ENCODE peak calls at places on chromosomes 1 and 21, in eight cellular contexts. H, X, G, T, I, Z, L and U are unnamed samples.

GRCh38 chr1:109258481-109259466 is 9.4 kb downstream of the CELSR2 start:
- DNase-seq in H (no peak), X (no peak), G (no peak), T (no peak), I (no peak), Z (no peak), L (no peak), U (no peak)

GRCh38 chr1:21539933-21540332 is 30.7 kb downstream of the ALPL start:
- DNase-seq in H (no peak), X (no peak), G (no peak), T (no peak), I (no peak), Z (no peak), L (peak), U (no peak)

GRCh38 chr1:244302889-244303609 is 148.7 kb downstream of the ADSS2 start:
- DNase-seq in H (peak), X (no peak), G (no peak), T (peak), I (peak), Z (peak), L (no peak), U (peak)

GRCh38 chr1:90727917-90728655 is 11.0 kb upstream of the BARHL2 start:
- DNase-seq in H (no peak), X (no peak), G (no peak), T (no peak), I (no peak), Z (no peak), L (no peak), U (no peak)

GRCh38 chr1:227449051-227449450 is 114.3 kb upstream of the ZNF678 start:
- DNase-seq in H (peak), X (no peak), G (no peak), T (no peak), I (no peak), Z (no peak), L (no peak), U (peak)

GRCh38 chr1:173862769-173863223 is 5.0 kb downstream of the GAS5 start:
- DNase-seq in H (no peak), X (no peak), G (no peak), T (no peak), I (no peak), Z (no peak), L (no peak), U (no peak)

GRCh38 chr1:237115035-237115434 is 73.1 kb downstream of the RYR2 start:
- DNase-seq in H (no peak), X (no peak), G (no peak), T (no peak), I (no peak), Z (no peak), L (peak), U (peak)

GRCh38 chr1:177913762-177914540 is 55.9 kb downstream of the SEC16B start:
- DNase-seq in H (no peak), X (no peak), G (no peak), T (no peak), I (peak), Z (no peak), L (no peak), U (peak)

GRCh38 chr21:35088235-35088865 is 39.2 kb upstream of the RUNX1 start:
- DNase-seq in H (no peak), X (no peak), G (no peak), T (no peak), I (no peak), Z (no peak), L (no peak), U (no peak)

GRCh38 chr1:230937370-230937769 is 41.3 kb downstream of the TTC13 start:
- DNase-seq in H (no peak), X (no peak), G (no peak), T (no peak), I (no peak), Z (no peak), L (no peak), U (no peak)

GRCh38 chr1:39189592-39190041 is 14.9 kb upstream of the MACF1 start:
- DNase-seq in H (peak), X (no peak), G (no peak), T (no peak), I (no peak), Z (no peak), L (no peak), U (no peak)

GRCh38 chr1:228646717-228647522 is 88.4 kb upstream of the RHOU start:
- DNase-seq in H (peak), X (no peak), G (no peak), T (peak), I (peak), Z (peak), L (peak), U (peak)

GRCh38 chr1:101407505-101408211 is 170.8 kb downstream of the S1PR1 start:
- DNase-seq in H (no peak), X (no peak), G (no peak), T (no peak), I (no peak), Z (no peak), L (no peak), U (no peak)

GRCh38 chr1:90413519-90413918 is 303.6 kb downstream of the BARHL2 start:
- DNase-seq in H (no peak), X (no peak), G (no peak), T (no peak), I (no peak), Z (no peak), L (no peak), U (no peak)

GRCh38 chr1:110780600-110781484 is 92.1 kb upstream of the CD53 start:
- DNase-seq in H (peak), X (peak), G (peak), T (peak), I (peak), Z (peak), L (peak), U (peak)

GRCh38 chr1:233671286-233671685 is 57.4 kb downstream of the KCNK1 start:
- DNase-seq in H (no peak), X (no peak), G (no peak), T (no peak), I (no peak), Z (no peak), L (no peak), U (no peak)

GRCh38 chr1:67537647-67538018 is 107.4 kb upstream of the SERBP1 start:
- DNase-seq in H (no peak), X (no peak), G (no peak), T (no peak), I (no peak), Z (no peak), L (no peak), U (no peak)

GRCh38 chr1:27570383-27570755 is 33.6 kb downstream of the AHDC1 start:
- DNase-seq in H (no peak), X (no peak), G (peak), T (no peak), I (no peak), Z (no peak), L (no peak), U (no peak)

GRCh38 chr1:27571439-27572018 is 32.4 kb downstream of the AHDC1 start:
- DNase-seq in H (no peak), X (no peak), G (peak), T (peak), I (no peak), Z (no peak), L (peak), U (peak)

GRCh38 chr1:27569506-27570382 is 34.2 kb downstream of the AHDC1 start:
- DNase-seq in H (no peak), X (no peak), G (peak), T (no peak), I (no peak), Z (no peak), L (no peak), U (no peak)

GRCh38 chr1:27572019-27572678 is 31.8 kb downstream of the AHDC1 start:
- DNase-seq in H (no peak), X (no peak), G (peak), T (no peak), I (no peak), Z (no peak), L (no peak), U (peak)

GRCh38 chr1:27570823-27571222 is 33.1 kb downstream of the AHDC1 start:
- DNase-seq in H (no peak), X (no peak), G (peak), T (peak), I (no peak), Z (no peak), L (no peak), U (no peak)
- H3K4me3 ChIP-seq in H (no peak), X (no peak), G (peak), T (no peak), I (no peak), Z (no peak), L (no peak), U (no peak)

GRCh38 chr1:14777516-14778506 is 179.3 kb downstream of the KAZN start:
- DNase-seq in H (no peak), X (no peak), G (no peak), T (no peak), I (no peak), Z (no peak), L (no peak), U (no peak)
- H3K27ac ChIP-seq in H (no peak), X (no peak), G (no peak), T (no peak), I (no peak), Z (no peak), L (no peak), U (no peak)

GRCh38 chr21:45819478-45820170 is 161.9 kb upstream of the COL6A1 start:
- DNase-seq in H (no peak), X (no peak), G (no peak), T (no peak), I (no peak), Z (no peak), L (no peak), U (no peak)
- H3K4me3 ChIP-seq in H (no peak), X (no peak), G (no peak), T (no peak), I (no peak), Z (no peak), L (no peak), U (no peak)

DNA sequence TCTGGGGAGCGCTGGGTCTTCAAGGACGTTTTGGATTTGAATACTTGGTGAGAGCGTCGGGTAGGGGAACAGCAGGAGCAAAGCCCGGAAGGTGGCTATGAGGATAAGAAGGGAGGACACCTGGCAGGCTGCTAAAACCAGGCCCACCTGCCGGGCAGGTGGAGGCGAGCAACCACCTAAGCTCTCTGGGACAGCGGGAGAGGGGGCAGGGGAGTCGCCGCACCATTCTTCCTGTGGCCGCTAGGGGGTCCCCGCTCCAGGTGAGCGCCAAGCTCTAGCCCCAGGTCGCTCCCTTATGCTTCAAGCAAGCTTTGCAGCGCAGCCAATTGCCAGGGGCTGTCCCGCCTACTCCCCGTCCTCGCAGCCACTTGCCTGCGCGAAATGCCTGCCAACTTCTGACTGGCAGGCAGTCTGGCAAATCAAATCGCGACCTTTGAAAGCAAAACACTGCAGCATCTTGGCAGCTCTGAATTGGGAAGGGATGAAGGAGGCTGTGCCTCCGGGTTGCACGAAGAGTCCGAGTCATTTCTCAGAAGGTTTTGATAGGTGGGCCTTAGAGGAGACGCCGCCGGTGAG is at the start of gene NIPAL3:
- DNase-seq in H (peak), X (peak), G (peak), T (peak), I (peak), Z (peak), L (peak), U (peak)
- H3K27ac ChIP-seq in H (peak), X (no peak), G (no peak), T (no peak), I (peak), Z (peak), L (peak), U (no peak)

GRCh38 chr1:210250665-210250997 is 18.0 kb downstream of the SERTAD4 start:
- DNase-seq in H (peak), X (no peak), G (no peak), T (no peak), I (peak), Z (peak), L (peak), U (no peak)
- H3K4me3 ChIP-seq in H (no peak), X (peak), G (peak), T (peak), I (no peak), Z (no peak), L (no peak), U (no peak)

GRCh38 chr1:242088875-242089274 is 90.0 kb upstream of the MAP1LC3C start:
- DNase-seq in H (no peak), X (no peak), G (no peak), T (no peak), I (no peak), Z (no peak), L (no peak), U (no peak)
- H3K27ac ChIP-seq in H (no peak), X (no peak), G (no peak), T (no peak), I (no peak), Z (no peak), L (no peak), U (no peak)

DNA sequence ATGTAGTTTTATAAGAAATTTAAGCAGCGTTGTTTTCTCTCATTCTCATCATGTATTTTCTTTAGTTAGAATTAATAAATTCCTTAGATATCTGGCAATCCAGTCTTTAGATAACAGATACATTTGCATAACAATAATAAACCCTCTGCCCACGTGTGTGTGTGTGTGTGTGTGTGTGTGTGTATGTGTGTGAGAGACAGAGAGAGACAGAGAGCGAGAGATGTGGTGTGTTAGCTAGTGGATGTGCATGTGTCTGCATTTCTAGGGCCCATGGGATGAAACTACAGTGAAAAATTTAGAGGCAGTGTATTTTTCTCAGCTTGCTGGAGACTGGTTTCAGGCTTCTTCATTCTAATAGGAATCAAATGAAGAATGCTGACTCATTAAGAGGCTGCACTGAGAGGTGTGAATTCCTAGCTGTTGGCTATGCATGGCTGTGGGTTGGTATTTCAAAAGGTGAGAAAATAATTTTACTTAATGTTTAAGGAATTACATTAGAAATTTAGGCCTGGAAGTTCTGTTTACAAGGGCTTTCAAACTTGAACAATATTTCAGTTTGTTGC is 303.2 kb downstream of the LMX1A start:
- DNase-seq in H (no peak), X (no peak), G (no peak), T (no peak), I (no peak), Z (no peak), L (no peak), U (no peak)
- H3K4me3 ChIP-seq in H (no peak), X (no peak), G (no peak), T (no peak), I (no peak), Z (no peak), L (no peak), U (no peak)